ENCODE peak calls at places on chromosomes 16 and 17, in ten cellular contexts. W, N, A, Y, Q, L, K, V, B and Z are unnamed samples.

GRCh38 chr17:50631908-50632571 is 2.6 kb upstream of the ABCC3 start:
- DNase-seq in K (no peak), W (no peak), A (no peak), L (no peak), Q (no peak), Y (no peak), V (no peak), N (no peak), B (no peak), Z (no peak)

GRCh38 chr17:50059759-50060273 is 3.9 kb downstream of the ITGA3 start:
- DNase-seq in V (no peak), K (no peak), N (no peak), A (no peak), L (no peak), B (no peak), Q (peak), Y (no peak), W (no peak), Z (no peak)

GRCh38 chr16:13042291-13042690 is 140.9 kb downstream of the SHISA9 start:
- DNase-seq in L (no peak), V (no peak), A (no peak), W (no peak), Y (no peak), N (no peak), Q (no peak), K (no peak), B (no peak), Z (no peak)

GRCh38 chr17:64442550-64442971 is 6.4 kb upstream of the MILR1 start:
- DNase-seq in K (no peak), Q (no peak), L (no peak), Y (no peak), N (no peak), B (no peak), V (no peak), A (no peak), W (no peak), Z (no peak)

GRCh38 chr16:73753931-73754330 is 542.7 kb upstream of the PSMD7 start:
- DNase-seq in V (no peak), L (no peak), Y (no peak), N (no peak), K (no peak), W (no peak), B (no peak), Q (no peak), A (no peak), Z (no peak)

GRCh38 chr17:13984956-13985355 is 84.3 kb upstream of the COX10 start:
- DNase-seq in V (no peak), A (no peak), K (no peak), Y (no peak), L (no peak), N (no peak), B (no peak), W (no peak), Q (no peak), Z (no peak)

GRCh38 chr17:43695968-43696865 is 34.5 kb upstream of the MEOX1 start:
- DNase-seq in A (no peak), N (no peak), W (no peak), V (no peak), K (no peak), L (peak), Q (peak), Y (peak), B (no peak), Z (no peak)

GRCh38 chr16:89324056-89325010 is 106.8 kb downstream of the ZNF778 start:
- DNase-seq in W (no peak), Q (peak), N (no peak), K (no peak), Y (no peak), L (peak), A (no peak), V (no peak), B (no peak), Z (no peak)

GRCh38 chr17:58120195-58120822 is 27.9 kb upstream of the OR4D1 start:
- DNase-seq in W (no peak), B (peak), N (peak), Y (peak), V (no peak), Q (peak), L (peak), A (peak), K (no peak), Z (peak)

GRCh38 chr17:64358261-64358788 is 32.3 kb downstream of the PECAM1 start:
- DNase-seq in Y (no peak), A (no peak), K (no peak), V (no peak), Q (peak), L (no peak), W (no peak), N (no peak), B (no peak), Z (no peak)